ENCODE peak calls at places on chromosomes 2 and 18, in four cellular contexts. Y is K562, H is HepG2, L is GM12878. S is an unnamed sample.

GRCh38 chr2:70104231-70105111 is 17.2 kb downstream of the PCBP1 start:
- DNase-seq in L (no peak), Y (peak; percentile 74), H (peak; percentile 69), S (peak; percentile 59)

GRCh38 chr18:44680271-44681038 is at the start of gene SETBP1:
- DNase-seq in Y (no peak), L (no peak), H (no peak), S (peak; percentile 31)

GRCh38 chr18:22195052-22195451 is 25.7 kb downstream of the GATA6 start:
- DNase-seq in Y (no peak), H (no peak), L (no peak), S (no peak)

GRCh38 chr18:3983351-3983969 is 471.6 kb downstream of the DLGAP1 start:
- DNase-seq in Y (no peak), L (no peak), H (no peak), S (no peak)

GRCh38 chr2:158692372-158693103 is 102.6 kb upstream of the DAPL1 start:
- DNase-seq in L (no peak), H (peak; percentile 21), Y (no peak), S (no peak)

GRCh38 chr2:36770542-36771287 is 74.2 kb downstream of the VIT start:
- DNase-seq in L (no peak), Y (peak; percentile 77), H (peak; percentile 67), S (peak; percentile 75)

GRCh38 chr18:6679201-6679600 is 50.3 kb upstream of the ARHGAP28 start:
- DNase-seq in Y (no peak), H (no peak), L (no peak), S (no peak)

GRCh38 chr18:74897971-74898657 is 300.4 kb downstream of the ZNF407 start:
- DNase-seq in H (no peak), Y (no peak), L (no peak), S (no peak)

GRCh38 chr18:53152478-53152877 is 812.5 kb downstream of the DCC start:
- DNase-seq in Y (no peak), L (no peak), H (no peak), S (no peak)

GRCh38 chr2:70046534-70046933 is 40.7 kb upstream of the PCBP1 start:
- DNase-seq in Y (no peak), H (no peak), L (no peak), S (no peak)

GRCh38 chr2:77210725-77211124 is 311.5 kb downstream of the LRRTM4 start:
- DNase-seq in L (no peak), H (no peak), Y (no peak), S (no peak)

GRCh38 chr18:35378206-35378795 is 1.2 kb upstream of the ZNF396 start:
- DNase-seq in L (no peak), H (no peak), Y (no peak), S (no peak)

DNA sequence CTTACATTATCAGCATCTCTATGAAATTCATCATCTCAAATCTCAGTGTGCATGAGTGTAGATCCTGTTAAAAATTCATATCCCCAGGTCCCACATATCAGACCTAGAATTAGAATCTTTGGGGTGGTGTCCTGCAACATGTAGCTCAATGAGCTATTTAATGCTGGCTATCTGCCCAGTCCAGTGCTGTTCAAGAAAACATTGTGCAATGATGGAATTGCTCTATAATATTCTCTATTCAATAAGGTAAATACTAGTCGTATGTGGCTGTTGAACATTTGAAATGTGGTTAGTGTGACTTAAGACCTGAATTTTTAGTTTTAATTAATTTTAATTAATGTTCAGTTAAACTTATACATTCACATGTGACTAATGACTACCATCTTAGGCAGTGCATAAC is 127.4 kb downstream of the NOL4 start:
- DNase-seq in H (no peak), Y (no peak), L (no peak), S (no peak)
- TF ChIP-seq SP1 in H (no peak), Y (no peak), L (no peak), S (no peak)

DNA sequence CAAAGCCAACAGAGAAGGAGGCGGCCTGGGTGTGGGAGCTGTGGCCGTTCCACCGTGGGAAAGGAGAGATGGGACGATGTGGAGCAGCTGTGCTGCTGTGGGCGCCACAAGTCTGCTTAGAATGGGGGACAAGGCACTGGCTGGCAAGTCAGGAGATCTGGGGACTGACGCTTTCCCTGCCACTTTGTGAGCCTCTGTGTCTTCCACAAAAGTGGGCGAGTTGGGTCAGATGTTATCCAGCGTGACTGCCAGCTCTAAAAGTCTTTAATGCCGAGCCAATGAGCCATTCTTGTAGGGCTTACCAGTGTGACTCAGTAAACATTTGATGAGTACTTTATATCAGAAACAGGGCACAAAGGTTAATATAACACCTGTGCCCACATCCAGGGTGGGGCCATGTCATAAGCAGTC is 113.6 kb upstream of the MGAT5 start:
- DNase-seq in Y (no peak), L (no peak), H (no peak), S (no peak)
- TF ChIP-seq BHLHE40 in Y (no peak), L (no peak), H (no peak), S (no peak)

GRCh38 chr2:42810971-42811865 is 18.8 kb upstream of the HAAO start:
- DNase-seq in L (no peak), Y (peak; percentile 18), H (peak; percentile 61), S (peak; percentile 30)

GRCh38 chr2:42808301-42808700 is 15.9 kb upstream of the HAAO start:
- DNase-seq in Y (no peak), L (no peak), H (no peak), S (no peak)

GRCh38 chr2:42809131-42809875 is 16.9 kb upstream of the HAAO start:
- DNase-seq in Y (no peak), L (no peak), H (no peak), S (no peak)

GRCh38 chr2:42810126-42810970 is 18.0 kb upstream of the HAAO start:
- DNase-seq in L (peak; percentile 95), Y (peak; percentile 85), H (peak; percentile 94), S (peak; percentile 92)

GRCh38 chr2:42809876-42810125 is 17.4 kb upstream of the HAAO start:
- DNase-seq in Y (peak; percentile 91), H (peak; percentile 79), L (no peak), S (peak; percentile 77)
- TF ChIP-seq SP1 in Y (no peak), H (no peak), L (peak; percentile 0), S (no peak)

DNA sequence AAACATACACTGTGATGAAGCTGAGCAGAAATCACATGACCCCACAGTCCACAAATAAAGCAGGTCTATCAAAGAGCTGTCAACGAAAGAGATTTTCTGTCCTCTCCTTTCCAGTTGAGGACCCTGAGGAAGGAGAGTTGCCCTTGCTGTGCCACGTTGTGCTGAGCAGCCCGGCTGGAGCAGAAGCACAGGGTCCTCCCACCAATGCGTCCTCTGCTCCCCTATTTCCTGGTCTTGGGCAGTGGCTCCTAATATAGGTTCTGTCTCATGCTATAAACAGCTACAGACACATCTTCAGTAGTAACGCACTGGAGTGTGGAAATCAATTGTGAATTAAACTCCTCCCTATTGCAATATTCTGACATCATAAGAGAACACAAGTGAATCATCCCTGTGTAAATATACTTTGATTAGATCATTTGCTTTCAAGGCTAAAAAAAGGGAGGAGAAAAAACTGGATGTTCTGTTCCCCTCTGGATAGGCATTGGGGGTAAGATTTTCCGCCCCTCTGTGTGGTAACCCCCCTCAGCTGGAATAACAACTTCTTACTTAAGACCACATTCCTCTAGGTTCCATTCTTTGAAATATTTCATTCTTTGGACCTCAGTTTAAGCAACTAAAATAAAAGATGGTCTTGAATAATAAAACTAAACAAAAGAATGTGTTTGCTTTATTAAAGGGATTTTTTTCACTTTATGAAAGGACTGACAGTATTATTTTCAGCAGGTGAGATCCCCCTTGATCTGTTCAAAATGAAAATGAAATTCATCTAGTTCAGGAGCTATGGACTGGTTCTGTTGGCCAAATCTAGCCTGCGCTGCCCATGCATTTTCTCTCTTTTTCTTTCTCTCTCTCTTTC is 8.3 kb upstream of the RHOB start:
- DNase-seq in H (peak; percentile 87), Y (no peak), L (no peak), S (no peak)
- TF ChIP-seq BHLHE40 in H (no peak), Y (no peak), L (no peak), S (no peak)

GRCh38 chr2:33077841-33078240 is 131.1 kb downstream of the LTBP1 start:
- DNase-seq in H (no peak), L (no peak), Y (no peak), S (no peak)
- TF ChIP-seq SP1 in H (no peak), L (no peak), Y (no peak), S (no peak)

GRCh38 chr2:18626958-18627650 is 37.7 kb upstream of the NT5C1B start:
- DNase-seq in Y (no peak), H (no peak), L (no peak), S (no peak)

GRCh38 chr2:18626256-18626668 is 36.9 kb upstream of the NT5C1B start:
- DNase-seq in H (no peak), L (no peak), Y (no peak), S (no peak)

GRCh38 chr2:18630941-18631340 is 41.6 kb upstream of the NT5C1B start:
- DNase-seq in H (no peak), L (no peak), Y (no peak), S (no peak)

GRCh38 chr2:18630541-18630940 is 41.2 kb upstream of the NT5C1B start:
- DNase-seq in H (no peak), Y (no peak), L (no peak), S (no peak)

GRCh38 chr2:18630101-18630500 is 40.7 kb upstream of the NT5C1B start:
- DNase-seq in L (no peak), H (no peak), Y (no peak), S (no peak)
- TF ChIP-seq BHLHE40 in L (no peak), H (no peak), Y (no peak), S (no peak)

GRCh38 chr2:231436957-231437356 is 27.3 kb downstream of the NCL start:
- DNase-seq in L (no peak), Y (no peak), H (no peak), S (no peak)
- TF ChIP-seq SP1 in L (no peak), Y (no peak), H (no peak), S (no peak)

DNA sequence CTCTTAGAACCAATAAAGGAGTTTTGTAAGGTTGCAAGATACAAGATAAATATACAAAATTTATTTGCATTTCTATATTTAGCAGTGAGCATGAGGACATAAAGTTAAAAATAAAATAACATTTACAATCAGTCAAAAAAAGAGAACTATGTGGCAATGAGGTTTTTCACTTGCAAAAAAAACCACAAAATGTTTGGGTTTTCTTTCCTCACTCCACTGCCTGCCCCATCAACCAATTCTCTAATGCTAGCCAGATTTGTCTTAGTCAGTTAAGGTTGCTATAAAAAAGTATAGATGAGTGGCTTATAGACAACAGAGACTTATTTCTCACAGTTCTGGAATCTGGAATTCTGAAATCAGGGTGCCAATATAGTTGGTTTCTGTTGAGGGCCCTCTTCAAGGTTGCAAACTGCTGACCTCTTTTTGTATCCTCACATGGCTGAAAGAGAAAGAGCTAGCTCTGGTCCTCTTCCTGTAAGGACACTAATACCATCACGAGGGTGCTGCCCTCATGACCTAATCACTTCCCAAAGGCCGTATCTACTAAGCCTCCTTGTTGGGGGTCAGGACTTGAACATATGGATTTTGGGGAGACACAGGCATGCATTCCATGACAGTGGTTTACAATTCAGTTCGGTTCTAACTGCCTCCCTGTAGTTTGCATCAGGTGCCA is 566.2 kb downstream of the GALR1 start:
- DNase-seq in H (no peak), L (no peak), Y (no peak), S (no peak)
- TF ChIP-seq BHLHE40 in H (no peak), L (no peak), Y (no peak), S (no peak)

GRCh38 chr2:71483246-71483645 is 29.9 kb downstream of the DYSF start:
- DNase-seq in H (no peak), Y (no peak), L (no peak), S (no peak)

GRCh38 chr2:71484354-71484753 is 31.0 kb downstream of the DYSF start:
- DNase-seq in H (no peak), L (no peak), Y (no peak), S (no peak)

GRCh38 chr2:71479261-71479660 is 25.9 kb downstream of the DYSF start:
- DNase-seq in Y (no peak), L (no peak), H (no peak), S (no peak)

GRCh38 chr2:71481111-71481510 is 27.8 kb downstream of the DYSF start:
- DNase-seq in L (no peak), Y (no peak), H (no peak), S (no peak)

GRCh38 chr2:71482055-71482454 is 28.7 kb downstream of the DYSF start:
- DNase-seq in H (no peak), L (no peak), Y (no peak), S (no peak)
- TF ChIP-seq SP1 in H (no peak), L (no peak), Y (no peak), S (no peak)

S was measured in HEK293T.